ENCODE peak calls at places on chromosomes 1 and 21, in ten cellular contexts. D is HAP-1; F is T-cell; G is iris pigment epithelial cell; Y is hypothalamus; N is HEK293T; I is stimulated activated CD4-positive, alpha-beta T cell treated with anti-CD3 and anti-CD28 coated beads, Interleukin-4, amount 100 ng/mL, for 1 hour; A is K562; H is heart left ventricle; X is T-helper 9 cell. V is an unnamed sample.

GRCh38 chr1:216456682-216457081 is 33.4 kb upstream of the USH2A start:
- DNase-seq in D (no peak), F (no peak), G (peak), Y (no peak), N (peak), I (no peak), A (no peak), H (no peak), X (no peak), V (peak)

GRCh38 chr1:162161921-162162550 is 92.5 kb downstream of the NOS1AP start:
- DNase-seq in D (no peak), F (no peak), G (peak), Y (no peak), N (no peak), I (no peak), A (no peak), H (no peak), X (no peak), V (no peak)

GRCh38 chr1:227449051-227449450 is 114.3 kb upstream of the ZNF678 start:
- DNase-seq in D (peak), F (peak), G (no peak), Y (no peak), N (peak), I (no peak), A (peak), H (no peak), X (no peak), V (no peak)

GRCh38 chr1:4062992-4063391 is 162.9 kb upstream of the C1orf174 start:
- DNase-seq in D (no peak), F (no peak), G (no peak), Y (no peak), N (no peak), I (no peak), A (no peak), H (no peak), X (no peak), V (no peak)

GRCh38 chr1:209051598-209051997 is 531.9 kb upstream of the CAMK1G start:
- DNase-seq in D (no peak), F (no peak), G (no peak), Y (no peak), N (no peak), I (no peak), A (no peak), H (no peak), X (no peak), V (no peak)

GRCh38 chr1:30422251-30422650 is 301.1 kb downstream of the MATN1 start:
- DNase-seq in D (no peak), F (no peak), G (no peak), Y (no peak), N (no peak), I (no peak), A (no peak), H (peak), X (no peak), V (no peak)

GRCh38 chr1:57424231-57425027 is 569 bp upstream of the DAB1 start:
- DNase-seq in D (peak), F (no peak), G (peak), Y (no peak), N (peak), I (no peak), A (no peak), H (peak), X (no peak), V (peak)

GRCh38 chr1:12436817-12437599 is 181.0 kb downstream of the DHRS3 start:
- DNase-seq in D (no peak), F (no peak), G (peak), Y (no peak), N (no peak), I (peak), A (peak), H (no peak), X (no peak), V (peak)

GRCh38 chr1:26913754-26914619 is at the start of gene NR0B2:
- DNase-seq in D (no peak), F (no peak), G (no peak), Y (no peak), N (no peak), I (no peak), A (peak), H (peak), X (no peak), V (no peak)

GRCh38 chr1:104189207-104189606 is 439.5 kb downstream of the AMY1C start:
- DNase-seq in D (no peak), F (no peak), G (no peak), Y (no peak), N (no peak), I (no peak), A (no peak), H (no peak), X (no peak), V (no peak)

GRCh38 chr1:151547119-151547899 is 7.2 kb downstream of the TUFT1 start:
- DNase-seq in D (peak), F (no peak), G (peak), Y (no peak), N (no peak), I (no peak), A (no peak), H (peak), X (no peak), V (peak)

GRCh38 chr1:151720974-151721787 is at the start of gene RIIAD1:
- DNase-seq in D (peak), F (peak), G (peak), Y (no peak), N (peak), I (peak), A (peak), H (peak), X (peak), V (no peak)

GRCh38 chr1:206495493-206496046 is 11.8 kb upstream of the RASSF5 start:
- DNase-seq in D (no peak), F (no peak), G (no peak), Y (no peak), N (no peak), I (no peak), A (no peak), H (no peak), X (no peak), V (no peak)

GRCh38 chr1:31679091-31679490 is 24.7 kb downstream of the COL16A1 start:
- DNase-seq in D (no peak), F (no peak), G (no peak), Y (no peak), N (no peak), I (no peak), A (no peak), H (no peak), X (no peak), V (no peak)

GRCh38 chr21:26842300-26842699 is 2.9 kb downstream of the ADAMTS1 start:
- DNase-seq in D (no peak), F (no peak), G (peak), Y (no peak), N (no peak), I (no peak), A (no peak), H (no peak), X (no peak), V (peak)

GRCh38 chr1:176989023-176989422 is 175.5 kb downstream of the ASTN1 start:
- DNase-seq in D (no peak), F (no peak), G (peak), Y (no peak), N (no peak), I (no peak), A (no peak), H (no peak), X (no peak), V (no peak)

GRCh38 chr21:35988396-35989140 is 71.8 kb downstream of the SETD4 start:
- DNase-seq in D (no peak), F (no peak), G (no peak), Y (no peak), N (no peak), I (no peak), A (no peak), H (no peak), X (no peak), V (no peak)

GRCh38 chr1:201506573-201507567 is at the start of gene CSRP1:
- DNase-seq in D (peak), F (peak), G (peak), Y (peak), N (no peak), I (peak), A (peak), H (peak), X (peak), V (peak)

GRCh38 chr1:85573348-85573747 is 7.2 kb upstream of the CCN1 start:
- DNase-seq in D (no peak), F (no peak), G (no peak), Y (no peak), N (no peak), I (no peak), A (no peak), H (no peak), X (no peak), V (peak)

V was measured in IMR-90.